ENCODE peak calls at places on chromosomes 7 and 10, in five cellular contexts. One of them, this sample, is unnamed.

GRCh38 chr7:143372070-143372469 is 9.1 kb upstream of the ZYX start:
- DNase-seq in ascending aorta: no peak
- DNase-seq in body of pancreas: peak; percentile 57
- DNase-seq in upper lobe of right lung: no peak
- DNase-seq in heart right ventricle: peak; percentile 60
- DNase-seq in this sample: peak; percentile 73

GRCh38 chr7:17852361-17852760 is 87.9 kb downstream of the SNX13 start:
- DNase-seq in upper lobe of right lung: no peak
- DNase-seq in body of pancreas: no peak
- DNase-seq in ascending aorta: no peak
- DNase-seq in heart right ventricle: no peak
- DNase-seq in this sample: no peak

GRCh38 chr10:105288613-105289012 is 647.5 kb downstream of the SORCS3 start:
- DNase-seq in heart right ventricle: no peak
- DNase-seq in upper lobe of right lung: no peak
- DNase-seq in ascending aorta: no peak
- DNase-seq in body of pancreas: no peak
- DNase-seq in this sample: no peak

GRCh38 chr10:3867454-3868273 is 82.7 kb upstream of the KLF6 start:
- DNase-seq in ascending aorta: no peak
- DNase-seq in upper lobe of right lung: no peak
- DNase-seq in body of pancreas: no peak
- DNase-seq in heart right ventricle: no peak
- DNase-seq in this sample: no peak

GRCh38 chr7:156753630-156754029 is 113.1 kb downstream of the RNF32 start:
- DNase-seq in body of pancreas: no peak
- DNase-seq in heart right ventricle: no peak
- DNase-seq in ascending aorta: no peak
- DNase-seq in upper lobe of right lung: no peak
- DNase-seq in this sample: no peak

GRCh38 chr10:122878799-122879338 is 512 bp downstream of the FAM24B start:
- DNase-seq in ascending aorta: no peak
- DNase-seq in body of pancreas: peak; percentile 71
- DNase-seq in heart right ventricle: no peak
- DNase-seq in upper lobe of right lung: no peak
- DNase-seq in this sample: no peak

GRCh38 chr10:121910673-121911420 is 17.0 kb downstream of the ATE1 start:
- DNase-seq in heart right ventricle: no peak
- DNase-seq in ascending aorta: no peak
- DNase-seq in body of pancreas: no peak
- DNase-seq in upper lobe of right lung: no peak
- DNase-seq in this sample: no peak

GRCh38 chr7:27156508-27156898 is at the start of gene HOXA7:
- DNase-seq in ascending aorta: no peak
- DNase-seq in body of pancreas: peak; percentile 2
- DNase-seq in heart right ventricle: no peak
- DNase-seq in upper lobe of right lung: peak; percentile 73
- DNase-seq in this sample: no peak

GRCh38 chr7:16063691-16064090 is 357.6 kb downstream of the CRPPA start:
- DNase-seq in upper lobe of right lung: no peak
- DNase-seq in heart right ventricle: no peak
- DNase-seq in ascending aorta: no peak
- DNase-seq in body of pancreas: no peak
- DNase-seq in this sample: no peak

GRCh38 chr7:10802011-10802410 is 171.7 kb upstream of the PHF14 start:
- DNase-seq in heart right ventricle: no peak
- DNase-seq in body of pancreas: no peak
- DNase-seq in upper lobe of right lung: no peak
- DNase-seq in ascending aorta: no peak
- DNase-seq in this sample: no peak

GRCh38 chr10:70331486-70332268 is 47.9 kb upstream of the NPFFR1 start:
- DNase-seq in heart right ventricle: peak; percentile 84
- DNase-seq in body of pancreas: peak; percentile 88
- DNase-seq in ascending aorta: no peak
- DNase-seq in upper lobe of right lung: no peak
- DNase-seq in this sample: no peak

GRCh38 chr7:17521437-17521836 is 223.0 kb downstream of the AHR start:
- DNase-seq in heart right ventricle: no peak
- DNase-seq in body of pancreas: no peak
- DNase-seq in ascending aorta: no peak
- DNase-seq in upper lobe of right lung: no peak
- DNase-seq in this sample: no peak

GRCh38 chr7:114369294-114369693 is 45.3 kb upstream of the FOXP2 start:
- DNase-seq in body of pancreas: no peak
- DNase-seq in upper lobe of right lung: no peak
- DNase-seq in ascending aorta: no peak
- DNase-seq in heart right ventricle: no peak
- DNase-seq in this sample: no peak

GRCh38 chr7:2719007-2719406 is 31.0 kb downstream of the AMZ1 start:
- DNase-seq in heart right ventricle: no peak
- DNase-seq in ascending aorta: no peak
- DNase-seq in upper lobe of right lung: no peak
- DNase-seq in body of pancreas: no peak
- DNase-seq in this sample: no peak

GRCh38 chr10:81820418-81820817 is 54.6 kb upstream of the NRG3 start:
- DNase-seq in body of pancreas: no peak
- DNase-seq in heart right ventricle: no peak
- DNase-seq in upper lobe of right lung: no peak
- DNase-seq in ascending aorta: no peak
- DNase-seq in this sample: no peak

GRCh38 chr7:2978403-2978802 is 65.3 kb downstream of the CARD11 start:
- DNase-seq in body of pancreas: peak; percentile 73
- DNase-seq in upper lobe of right lung: peak; percentile 89
- DNase-seq in heart right ventricle: no peak
- DNase-seq in ascending aorta: no peak
- DNase-seq in this sample: peak; percentile 83

GRCh38 chr10:24331457-24331856 is 122.5 kb downstream of the KIAA1217 start:
- DNase-seq in upper lobe of right lung: no peak
- DNase-seq in ascending aorta: no peak
- DNase-seq in body of pancreas: peak; percentile 71
- DNase-seq in heart right ventricle: peak; percentile 57
- DNase-seq in this sample: peak; percentile 51

GRCh38 chr10:101643546-101643945 is 51.4 kb downstream of the FBXW4 start:
- DNase-seq in heart right ventricle: no peak
- DNase-seq in ascending aorta: no peak
- DNase-seq in body of pancreas: no peak
- DNase-seq in upper lobe of right lung: no peak
- DNase-seq in this sample: no peak

GRCh38 chr7:142104550-142105527 is 6.7 kb upstream of the MGAM2 start:
- DNase-seq in body of pancreas: peak; percentile 59
- DNase-seq in ascending aorta: no peak
- DNase-seq in upper lobe of right lung: no peak
- DNase-seq in heart right ventricle: no peak
- DNase-seq in this sample: no peak

GRCh38 chr7:116585967-116586366 is 61.1 kb downstream of the CAV1 start:
- DNase-seq in body of pancreas: no peak
- DNase-seq in upper lobe of right lung: no peak
- DNase-seq in ascending aorta: no peak
- DNase-seq in heart right ventricle: no peak
- DNase-seq in this sample: no peak

GRCh38 chr7:18638594-18639452 is 143.3 kb downstream of the HDAC9 start:
- DNase-seq in heart right ventricle: no peak
- DNase-seq in upper lobe of right lung: no peak
- DNase-seq in ascending aorta: no peak
- DNase-seq in body of pancreas: peak; percentile 36
- DNase-seq in this sample: no peak

GRCh38 chr7:19713676-19714075 is 4.8 kb upstream of the POLR1F start:
- DNase-seq in body of pancreas: peak; percentile 35
- DNase-seq in heart right ventricle: no peak
- DNase-seq in ascending aorta: no peak
- DNase-seq in upper lobe of right lung: no peak
- DNase-seq in this sample: no peak

GRCh38 chr10:8543361-8544056 is 489.0 kb downstream of the GATA3 start:
- DNase-seq in ascending aorta: no peak
- DNase-seq in body of pancreas: no peak
- DNase-seq in upper lobe of right lung: no peak
- DNase-seq in heart right ventricle: no peak
- DNase-seq in this sample: no peak

DNA sequence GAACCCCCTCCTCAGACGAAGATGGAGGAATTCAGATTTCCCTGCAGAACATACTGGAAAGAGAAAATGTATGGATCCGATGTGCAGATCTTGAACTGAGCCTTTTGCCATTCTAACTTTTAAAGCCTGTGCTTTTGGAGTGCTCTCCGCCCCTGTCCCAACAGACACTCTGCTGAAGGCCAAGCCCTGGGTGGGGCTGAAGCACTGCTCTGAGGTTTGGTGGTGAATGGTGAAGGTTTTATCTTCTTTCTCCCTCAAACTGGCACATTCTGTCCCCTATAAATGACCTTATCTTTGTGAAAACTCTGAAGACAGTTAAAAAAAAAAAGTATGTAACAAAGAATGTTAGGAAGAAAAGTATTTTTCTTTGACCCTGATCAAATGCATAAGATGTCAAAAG is 137.2 kb upstream of the CCDC6 start:
- DNase-seq in ascending aorta: no peak
- DNase-seq in upper lobe of right lung: no peak
- DNase-seq in heart right ventricle: no peak
- DNase-seq in body of pancreas: no peak
- DNase-seq in this sample: no peak
- H3K27me3 ChIP-seq in ascending aorta: no peaks in the 10 kb centered on the region
- H3K27me3 ChIP-seq in upper lobe of right lung: no peaks in the 10 kb centered on the region
- H3K27me3 ChIP-seq in heart right ventricle: no peaks in the 10 kb centered on the region
- H3K27me3 ChIP-seq in body of pancreas: no peaks in the 10 kb centered on the region
- H3K27me3 ChIP-seq in this sample: no peaks in the 10 kb centered on the region

DNA sequence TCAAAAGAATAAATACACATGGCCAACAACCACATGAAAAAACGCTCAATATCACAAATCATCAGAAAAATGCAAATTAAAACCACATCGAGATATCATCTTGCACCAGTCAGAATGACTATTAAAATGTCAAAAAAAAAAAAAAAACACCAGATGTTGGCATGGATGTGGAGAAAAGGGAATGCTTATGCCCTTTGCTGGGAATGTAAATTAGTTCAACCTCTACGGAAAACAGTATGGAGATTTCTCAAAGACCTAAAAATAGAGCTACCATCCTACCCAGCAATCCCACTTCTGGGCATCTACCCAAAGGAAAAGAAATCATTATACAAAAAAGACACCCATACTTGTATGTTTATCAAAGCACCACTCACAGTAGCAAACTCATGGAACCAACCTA is 45.0 kb upstream of the DIP2C start:
- DNase-seq in ascending aorta: no peak
- DNase-seq in upper lobe of right lung: no peak
- DNase-seq in body of pancreas: no peak
- DNase-seq in heart right ventricle: no peak
- DNase-seq in this sample: no peak
- TF ChIP-seq CTCF in ascending aorta: no peak
- TF ChIP-seq CTCF in upper lobe of right lung: no peak
- TF ChIP-seq CTCF in body of pancreas: no peak
- TF ChIP-seq CTCF in heart right ventricle: no peak
- TF ChIP-seq CTCF in this sample: no peak

GRCh38 chr7:77328669-77329068 is 87.5 kb downstream of the GSAP start:
- DNase-seq in body of pancreas: no peak
- DNase-seq in ascending aorta: no peak
- DNase-seq in heart right ventricle: no peak
- DNase-seq in upper lobe of right lung: no peak
- DNase-seq in this sample: no peak

GRCh38 chr7:77331938-77332695 is 84.0 kb downstream of the GSAP start:
- DNase-seq in heart right ventricle: peak; percentile 85
- DNase-seq in body of pancreas: peak; percentile 74
- DNase-seq in ascending aorta: no peak
- DNase-seq in upper lobe of right lung: peak; percentile 72
- DNase-seq in this sample: peak; percentile 66

GRCh38 chr7:77327932-77328628 is 88.1 kb downstream of the GSAP start:
- DNase-seq in body of pancreas: no peak
- DNase-seq in upper lobe of right lung: no peak
- DNase-seq in ascending aorta: no peak
- DNase-seq in heart right ventricle: no peak
- DNase-seq in this sample: no peak

GRCh38 chr7:77329466-77330168 is 86.5 kb downstream of the GSAP start:
- DNase-seq in ascending aorta: no peak
- DNase-seq in upper lobe of right lung: no peak
- DNase-seq in heart right ventricle: no peak
- DNase-seq in body of pancreas: no peak
- DNase-seq in this sample: no peak

DNA sequence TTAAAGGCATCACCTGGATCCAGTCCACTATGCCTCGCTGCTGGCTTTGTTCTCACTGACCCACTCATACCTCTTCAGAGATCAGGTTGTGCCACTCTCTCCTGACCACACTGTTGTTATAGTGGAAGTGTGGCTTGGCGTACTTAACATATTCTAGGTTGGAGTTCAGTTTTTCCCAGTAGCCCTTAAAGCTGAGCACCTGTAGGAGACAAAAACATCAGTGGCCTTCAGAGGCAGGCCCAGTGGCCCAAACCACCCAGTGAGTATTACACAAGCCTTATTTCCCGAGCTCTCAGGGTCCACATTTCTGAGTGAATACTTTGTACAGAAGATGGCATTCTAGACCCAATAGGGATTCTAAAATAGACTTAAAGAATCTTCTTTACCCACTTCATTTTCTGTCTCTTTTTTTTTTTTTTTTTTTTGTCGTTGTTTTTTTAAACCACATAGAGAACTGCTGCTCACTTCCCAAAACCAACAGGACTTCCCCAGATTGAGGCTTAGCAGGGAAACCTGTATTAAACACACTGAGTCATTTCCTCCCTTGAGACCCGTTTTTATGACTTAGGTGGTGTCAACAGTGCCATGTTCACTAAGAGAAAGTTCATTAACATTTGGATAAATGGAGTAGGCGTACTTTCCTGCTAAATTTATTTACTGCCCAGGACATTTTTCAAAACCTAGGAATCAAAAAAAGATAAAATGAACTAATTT is 85.8 kb downstream of the GSAP start:
- DNase-seq in heart right ventricle: peak; percentile 50
- DNase-seq in body of pancreas: no peak
- DNase-seq in ascending aorta: no peak
- DNase-seq in upper lobe of right lung: no peak
- DNase-seq in this sample: peak; percentile 37
- H3K4me1 ChIP-seq in heart right ventricle: peaks cover 11% of the 10 kb centered on the region
- H3K4me1 ChIP-seq in body of pancreas: no peaks in the 10 kb centered on the region
- H3K4me1 ChIP-seq in ascending aorta: peaks cover 26% of the 10 kb centered on the region
- H3K4me1 ChIP-seq in upper lobe of right lung: peaks cover 37% of the 10 kb centered on the region
- H3K4me1 ChIP-seq in this sample: peaks cover 55% of the 10 kb centered on the region

GRCh38 chr7:128913856-128914565 is 3.5 kb upstream of the KCP start:
- DNase-seq in upper lobe of right lung: peak; percentile 59
- DNase-seq in body of pancreas: no peak
- DNase-seq in ascending aorta: no peak
- DNase-seq in heart right ventricle: no peak
- DNase-seq in this sample: no peak
- H3K27me3 ChIP-seq in upper lobe of right lung: peaks cover 69% of the 10 kb centered on the region
- H3K27me3 ChIP-seq in body of pancreas: peaks cover 9% of the 10 kb centered on the region
- H3K27me3 ChIP-seq in ascending aorta: no peaks in the 10 kb centered on the region
- H3K27me3 ChIP-seq in heart right ventricle: peaks cover 69% of the 10 kb centered on the region
- H3K27me3 ChIP-seq in this sample: peaks cover 70% of the 10 kb centered on the region

This sample was measured in lower lobe of right lung.